ENCODE peak calls at places on chromosomes 1 and 21, in four cellular contexts. A is endothelial cell of umbilical vein, B is stomach, J is suprapubic skin. K is an unnamed sample.

GRCh38 chr1:41952208-41952607 is 33.5 kb upstream of the HIVEP3 start:
- DNase-seq in A (no peak), B (no peak), J (no peak), K (no peak)

GRCh38 chr1:63843884-63844283 is 70.1 kb downstream of the ROR1 start:
- DNase-seq in A (no peak), B (no peak), J (no peak), K (no peak)

GRCh38 chr21:45818904-45819285 is 162.7 kb upstream of the COL6A1 start:
- DNase-seq in A (no peak), B (no peak), J (no peak), K (no peak)

GRCh38 chr1:204207136-204207616 is 6.6 kb downstream of the GOLT1A start:
- DNase-seq in A (peak; percentile 41), B (peak; percentile 83), J (peak; percentile 73), K (peak; percentile 65)

GRCh38 chr21:33752260-33752659 is 110.0 kb downstream of the ITSN1 start:
- DNase-seq in A (no peak), B (no peak), J (no peak), K (no peak)

GRCh38 chr1:88104234-88104633 is 579.8 kb upstream of the PKN2 start:
- DNase-seq in A (no peak), B (no peak), J (no peak), K (no peak)

GRCh38 chr1:37656881-37657280 is 22.2 kb upstream of the RSPO1 start:
- DNase-seq in A (no peak), B (no peak), J (no peak), K (no peak)

GRCh38 chr1:93608188-93609109 is 73.2 kb downstream of the BCAR3 start:
- DNase-seq in A (peak; percentile 89), B (no peak), J (no peak), K (no peak)

GRCh38 chr1:32239335-32239734 is 7.7 kb upstream of the FAM167B start:
- DNase-seq in A (no peak), B (no peak), J (no peak), K (no peak)

GRCh38 chr1:116405241-116406135 is 32.4 kb downstream of the ATP1A1 start:
- DNase-seq in A (no peak), B (no peak), J (no peak), K (peak; percentile 40)

GRCh38 chr1:165228676-165229075 is 127.8 kb downstream of the LMX1A start:
- DNase-seq in A (no peak), B (no peak), J (no peak), K (no peak)

GRCh38 chr1:99737016-99737415 is 29.4 kb downstream of the FRRS1 start:
- DNase-seq in A (peak; percentile 84), B (no peak), J (no peak), K (no peak)

GRCh38 chr1:226569879-226570547 is 21.4 kb downstream of the STUM start:
- DNase-seq in A (no peak), B (no peak), J (peak; percentile 59), K (no peak)

GRCh38 chr1:43706598-43707190 is 642 bp upstream of the ST3GAL3 start:
- DNase-seq in A (peak; percentile 23), B (no peak), J (no peak), K (no peak)

DNA sequence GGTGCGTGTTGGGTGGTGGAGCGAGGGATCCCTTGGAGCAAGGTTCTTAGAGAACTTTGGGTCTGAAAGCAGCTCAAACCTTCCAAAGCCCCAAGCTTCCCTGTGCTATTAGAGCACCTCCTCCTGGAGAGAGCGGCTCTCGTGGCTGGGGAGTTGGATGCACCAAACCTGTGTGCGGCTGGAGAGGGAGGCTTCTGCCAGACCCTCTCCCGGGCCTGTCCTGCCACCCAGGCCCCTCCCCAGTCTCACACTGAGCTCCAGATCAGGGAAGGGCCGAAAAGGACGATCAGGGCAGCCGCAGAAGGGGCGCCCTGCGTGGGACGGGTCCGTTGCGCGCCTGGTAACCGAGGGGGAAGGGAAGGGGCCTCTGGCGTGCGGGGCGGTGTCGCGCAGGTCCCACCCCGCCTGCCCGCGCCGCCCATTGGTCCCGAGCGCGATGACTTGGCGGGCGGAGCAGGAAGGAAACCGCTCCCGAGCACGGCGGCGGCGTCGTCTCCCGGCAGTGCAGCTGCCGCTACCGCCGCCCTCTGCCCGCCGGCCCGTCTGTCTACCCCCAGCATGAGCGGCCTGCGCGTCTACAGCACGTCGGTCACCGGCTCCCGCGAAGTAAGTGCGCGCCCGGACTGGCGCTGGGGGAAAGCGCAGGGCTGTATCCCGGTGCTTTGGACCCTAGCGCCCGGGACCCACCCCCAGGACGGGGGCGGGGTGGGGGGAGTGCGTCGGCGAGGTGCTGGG is at the start of gene SH3BGRL3:
- DNase-seq in A (peak; percentile 89), B (peak; percentile 93), J (peak; percentile 93), K (peak; percentile 87)
- TF ChIP-seq POLR2AphosphoS5 in A (peak; percentile 99), B (peak; percentile 98), J (no peak), K (peak; percentile 89)

DNA sequence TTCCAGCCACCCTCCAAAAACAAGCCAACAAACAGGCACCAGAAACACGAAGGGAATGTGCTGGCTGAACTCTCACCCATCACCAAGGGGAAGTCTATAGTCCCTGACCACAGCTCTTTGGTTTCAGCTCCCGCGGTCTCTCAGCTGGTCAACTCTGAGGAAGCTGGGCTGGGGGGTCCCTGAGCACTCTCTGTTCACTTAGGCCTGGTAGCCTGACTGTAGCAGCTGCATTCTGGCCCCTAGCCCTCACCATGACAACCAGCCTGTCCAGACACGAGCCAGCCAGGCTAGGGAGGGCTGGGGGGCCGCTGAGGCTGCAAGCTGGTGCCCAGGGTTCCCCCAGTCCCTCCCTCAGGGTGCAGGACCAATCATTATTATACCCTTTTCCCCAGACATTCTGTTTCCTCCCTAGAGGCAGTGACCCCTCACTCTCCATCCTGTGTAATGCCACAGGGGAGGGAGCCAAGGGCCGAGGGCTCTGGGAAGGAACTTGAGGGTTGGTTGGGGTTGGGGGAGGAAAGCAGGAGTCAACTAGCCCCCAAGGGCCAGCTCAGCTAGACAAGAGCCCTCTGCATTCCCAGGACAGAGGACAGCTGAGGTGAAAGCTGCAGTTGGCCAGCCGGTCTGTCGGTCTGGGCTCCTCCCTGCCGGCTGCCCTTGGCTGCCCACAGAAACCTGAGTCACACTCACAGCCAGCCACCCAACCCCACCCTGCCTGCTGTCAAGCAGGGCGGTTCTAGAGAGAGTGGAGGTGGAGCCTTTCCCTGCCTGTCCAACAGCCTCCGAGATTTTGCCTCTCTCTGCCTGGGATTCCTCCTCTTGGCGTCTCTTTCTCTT is 1.2 kb upstream of the TRAPPC3 start:
- DNase-seq in A (peak; percentile 94), B (peak; percentile 94), J (peak; percentile 95), K (peak; percentile 96)
- H3K4me3 ChIP-seq in A (no peak overlapping the region), B (no peak overlapping the region), J (peak overlapping the region; percentile 21), K (no peak overlapping the region)

DNA sequence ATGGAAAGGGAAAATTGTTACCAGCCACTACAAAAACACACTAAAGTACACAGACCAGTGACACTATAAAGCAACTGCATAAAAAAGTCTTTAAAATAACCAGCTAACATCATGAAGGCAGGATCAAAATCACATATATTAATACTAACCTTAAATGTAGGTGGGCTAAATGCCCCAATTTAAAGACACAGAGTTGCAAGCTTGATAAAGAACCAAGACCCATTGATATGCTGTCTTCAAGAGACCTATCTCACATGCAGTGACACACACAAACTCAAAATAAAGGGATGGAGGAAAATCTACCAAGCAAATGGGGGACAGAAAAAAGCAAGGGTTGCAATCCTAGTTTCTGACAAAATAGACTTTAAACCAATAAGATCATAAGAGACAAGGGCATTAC is 246.3 kb downstream of the SEC16B start:
- DNase-seq in A (no peak), B (no peak), J (no peak), K (no peak)
- H3K9me3 ChIP-seq in A (no peaks in the 10 kb centered on the region), B (peaks cover 34% of the 10 kb centered on the region), J (peaks cover 7% of the 10 kb centered on the region), K (no peaks in the 10 kb centered on the region)

GRCh38 chr21:43853851-43854772 is 10.9 kb upstream of the AGPAT3 start:
- DNase-seq in A (no peak), B (no peak), J (no peak), K (no peak)

GRCh38 chr21:43848771-43849170 is 16.3 kb upstream of the AGPAT3 start:
- DNase-seq in A (no peak), B (no peak), J (no peak), K (no peak)

GRCh38 chr21:43850728-43851295 is 14.2 kb upstream of the AGPAT3 start:
- DNase-seq in A (no peak), B (no peak), J (no peak), K (no peak)

GRCh38 chr21:43849532-43850299 is 15.3 kb upstream of the AGPAT3 start:
- DNase-seq in A (no peak), B (no peak), J (no peak), K (no peak)

GRCh38 chr21:43851593-43851992 is 13.4 kb upstream of the AGPAT3 start:
- DNase-seq in A (no peak), B (no peak), J (no peak), K (no peak)
- TF ChIP-seq POLR2AphosphoS5 in A (no peak), B (no peak), J (no peak), K (no peak)

DNA sequence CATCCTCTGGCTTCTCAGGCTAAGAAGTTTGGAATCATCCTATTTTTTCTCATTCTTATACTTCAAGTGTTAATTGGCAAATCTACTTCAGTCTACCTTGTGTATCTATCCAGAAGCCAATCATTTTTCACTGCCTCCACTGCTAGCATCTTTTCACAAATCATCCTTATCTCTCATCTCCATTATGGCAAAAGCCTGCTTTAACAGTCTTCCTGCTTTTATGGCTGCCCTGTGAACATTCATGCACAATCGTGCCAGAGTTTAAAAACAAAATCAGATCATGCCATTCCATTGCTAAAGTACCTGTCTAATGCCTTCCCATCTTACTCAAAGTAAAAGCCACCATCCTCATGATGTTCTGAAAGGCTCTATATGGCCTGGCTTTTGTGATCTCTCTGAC is 19.2 kb upstream of the CYP2J2 start:
- DNase-seq in A (no peak), B (no peak), J (no peak), K (no peak)
- H3K4me3 ChIP-seq in A (no peak overlapping the region), B (no peak overlapping the region), J (no peak overlapping the region), K (no peak overlapping the region)

GRCh38 chr21:8998946-8999681 is 1522.3 kb upstream of the TPTE start:
- DNase-seq in A (no peak), B (no peak), J (no peak), K (no peak)
- H3K9me3 ChIP-seq in A (peaks cover 13% of the 10 kb centered on the region), B (peaks cover 12% of the 10 kb centered on the region), J (peaks cover 16% of the 10 kb centered on the region), K (no peaks in the 10 kb centered on the region)

DNA sequence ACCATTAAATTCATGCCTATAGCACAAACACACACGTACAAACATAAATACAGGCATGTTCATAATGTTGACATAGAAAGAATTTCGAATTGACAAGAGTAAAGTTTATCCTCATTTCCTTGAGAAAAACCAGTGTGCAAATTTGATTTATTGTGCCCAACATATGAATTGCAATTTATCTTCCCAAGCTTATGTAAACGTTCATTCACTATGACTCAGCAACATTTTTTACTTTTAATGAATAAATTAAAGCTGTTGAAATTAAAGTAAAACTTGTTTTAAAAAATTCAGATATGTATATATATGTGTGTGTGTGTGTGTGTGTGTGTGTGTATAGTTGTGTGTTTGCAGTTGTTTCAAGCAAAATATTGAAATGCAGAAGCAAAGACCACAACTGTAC is 1067.9 kb downstream of the BRINP3 start:
- DNase-seq in A (no peak), B (no peak), J (no peak), K (no peak)
- TF ChIP-seq POLR2AphosphoS5 in A (no peak), B (no peak), J (no peak), K (no peak)

DNA sequence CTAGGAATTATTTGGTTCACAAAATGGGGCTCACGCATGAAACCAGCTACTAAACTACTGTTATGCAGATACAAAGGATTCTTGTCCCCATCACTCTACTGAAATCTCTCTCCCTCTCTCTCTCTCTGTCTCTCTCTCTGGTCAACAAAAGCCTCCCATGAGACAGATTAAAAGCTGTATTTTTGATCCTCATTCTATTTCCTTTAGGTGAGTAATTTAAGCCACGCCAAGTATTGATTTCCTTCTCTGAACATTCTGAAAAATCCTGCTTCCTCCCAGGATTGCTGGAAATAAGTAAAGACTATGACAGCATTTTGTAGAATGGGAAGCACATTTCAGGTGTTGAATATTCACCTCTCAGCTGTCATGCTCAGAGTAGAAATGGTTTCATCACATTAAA is 43.7 kb downstream of the PRDX6 start:
- DNase-seq in A (no peak), B (no peak), J (no peak), K (no peak)
- H3K4me3 ChIP-seq in A (no peak overlapping the region), B (no peak overlapping the region), J (no peak overlapping the region), K (no peak overlapping the region)

K was measured in prostate gland.